ENCODE peak calls at places on chromosomes 12 and 14, in eight cellular contexts. Y is OCI-LY7, G is heart left ventricle, A is psoas muscle, M is hepatocyte, U is mammary epithelial cell, T is IMR-90, E is pancreas. S is an unnamed sample.

GRCh38 chr14:23646648-23647549 is 10.7 kb downstream of the DHRS2 start:
- DNase-seq in Y (no peak), G (no peak), A (no peak), M (no peak), U (peak; percentile 54), T (no peak), E (no peak), S (no peak)

GRCh38 chr12:197911-198695 is 15.9 kb downstream of the SLC6A12 start:
- DNase-seq in Y (no peak), G (no peak), A (no peak), M (no peak), U (no peak), T (no peak), E (no peak), S (no peak)

GRCh38 chr14:67971627-67972625 is 152.3 kb downstream of the RAD51B start:
- DNase-seq in Y (no peak), G (no peak), A (no peak), M (no peak), U (peak; percentile 50), T (peak; percentile 37), E (no peak), S (no peak)

GRCh38 chr12:29794869-29795268 is 11.1 kb upstream of the TMTC1 start:
- DNase-seq in Y (no peak), G (no peak), A (no peak), M (no peak), U (no peak), T (no peak), E (no peak), S (no peak)

GRCh38 chr12:48446372-48446771 is 26.0 kb upstream of the ANP32D start:
- DNase-seq in Y (no peak), G (peak; percentile 22), A (no peak), M (no peak), U (peak; percentile 6), T (no peak), E (no peak), S (no peak)

GRCh38 chr14:95026851-95027463 is 130.4 kb downstream of the DICER1 start:
- DNase-seq in Y (no peak), G (no peak), A (no peak), M (no peak), U (no peak), T (no peak), E (peak; percentile 17), S (no peak)

GRCh38 chr12:84701966-84702365 is 210.6 kb downstream of the SLC6A15 start:
- DNase-seq in Y (no peak), G (no peak), A (no peak), M (no peak), U (peak; percentile 10), T (peak; percentile 9), E (no peak), S (no peak)

GRCh38 chr12:64682572-64683277 is 72.4 kb downstream of the RASSF3 start:
- DNase-seq in Y (no peak), G (peak; percentile 79), A (no peak), M (peak; percentile 76), U (no peak), T (peak; percentile 93), E (no peak), S (peak; percentile 50)

GRCh38 chr12:84911331-84912190 is 1.0 kb downstream of the SLC6A15 start:
- DNase-seq in Y (no peak), G (no peak), A (no peak), M (peak; percentile 72), U (peak; percentile 87), T (peak; percentile 56), E (peak; percentile 30), S (no peak)

GRCh38 chr12:42933461-42934081 is 344.0 kb upstream of the PRICKLE1 start:
- DNase-seq in Y (no peak), G (no peak), A (no peak), M (peak; percentile 17), U (no peak), T (no peak), E (no peak), S (no peak)

GRCh38 chr12:78293039-78293686 is 462.5 kb downstream of the NAV3 start:
- DNase-seq in Y (no peak), G (no peak), A (no peak), M (peak; percentile 28), U (peak; percentile 12), T (peak; percentile 28), E (no peak), S (no peak)

GRCh38 chr12:92570056-92570753 is 132.6 kb upstream of the PLEKHG7 start:
- DNase-seq in Y (peak; percentile 85), G (no peak), A (no peak), M (peak; percentile 85), U (peak; percentile 80), T (peak; percentile 86), E (no peak), S (no peak)

GRCh38 chr14:66237701-66238100 is 248.5 kb upstream of the CCDC196 start:
- DNase-seq in Y (no peak), G (no peak), A (no peak), M (no peak), U (no peak), T (no peak), E (no peak), S (no peak)

GRCh38 chr12:130014485-130014807 is 110.6 kb upstream of the TMEM132D start:
- DNase-seq in Y (no peak), G (no peak), A (no peak), M (peak; percentile 29), U (no peak), T (no peak), E (no peak), S (no peak)

GRCh38 chr14:30283822-30284446 is 275.0 kb upstream of the G2E3 start:
- DNase-seq in Y (peak; percentile 25), G (no peak), A (no peak), M (peak; percentile 48), U (peak; percentile 42), T (peak; percentile 53), E (no peak), S (no peak)

GRCh38 chr12:132539016-132539773 is 49.2 kb downstream of the FBRSL1 start:
- DNase-seq in Y (no peak), G (no peak), A (no peak), M (no peak), U (no peak), T (no peak), E (no peak), S (no peak)

GRCh38 chr14:67359319-67359774 is 257 bp downstream of the ATP6V1D start:
- DNase-seq in Y (no peak), G (peak; percentile 51), A (peak; percentile 34), M (peak; percentile 66), U (no peak), T (peak; percentile 63), E (peak; percentile 44), S (peak; percentile 25)

GRCh38 chr14:72129283-72129682 is 197.1 kb downstream of the RGS6 start:
- DNase-seq in Y (no peak), G (no peak), A (no peak), M (no peak), U (no peak), T (no peak), E (no peak), S (no peak)
- H3K4me3 ChIP-seq in Y (no peak overlapping the region), G (no peak overlapping the region), A (no peak overlapping the region), M (no peak overlapping the region), U (no peak overlapping the region), T (no peak overlapping the region), E (no peak overlapping the region), S (no peak overlapping the region)

DNA sequence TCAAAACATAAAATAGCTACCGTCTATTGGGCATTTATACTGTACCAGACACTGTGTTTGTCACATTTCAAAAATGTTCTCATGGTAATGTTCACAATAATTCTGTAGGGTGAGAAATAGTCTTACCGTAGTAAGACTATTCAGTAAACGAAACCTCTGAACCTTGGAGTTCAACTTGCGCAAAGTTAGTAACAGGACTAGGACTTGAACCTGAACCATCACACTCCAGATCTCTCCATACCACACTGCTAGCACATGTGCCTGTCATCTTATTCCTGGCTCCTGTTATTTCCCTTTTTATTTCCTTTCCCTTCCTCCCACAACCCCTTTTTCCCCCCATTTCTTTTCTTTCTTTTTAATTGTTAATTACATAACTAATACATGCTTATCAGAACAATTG is 65.4 kb downstream of the PLEKHA5 start:
- DNase-seq in Y (no peak), G (no peak), A (no peak), M (no peak), U (no peak), T (no peak), E (no peak), S (no peak)
- H3K9me3 ChIP-seq in Y (no peaks in the 10 kb centered on the region), G (no peaks in the 10 kb centered on the region), A (no peaks in the 10 kb centered on the region), M (no peaks in the 10 kb centered on the region), U (no peaks in the 10 kb centered on the region), T (no peaks in the 10 kb centered on the region), E (no peaks in the 10 kb centered on the region), S (no peaks in the 10 kb centered on the region)

DNA sequence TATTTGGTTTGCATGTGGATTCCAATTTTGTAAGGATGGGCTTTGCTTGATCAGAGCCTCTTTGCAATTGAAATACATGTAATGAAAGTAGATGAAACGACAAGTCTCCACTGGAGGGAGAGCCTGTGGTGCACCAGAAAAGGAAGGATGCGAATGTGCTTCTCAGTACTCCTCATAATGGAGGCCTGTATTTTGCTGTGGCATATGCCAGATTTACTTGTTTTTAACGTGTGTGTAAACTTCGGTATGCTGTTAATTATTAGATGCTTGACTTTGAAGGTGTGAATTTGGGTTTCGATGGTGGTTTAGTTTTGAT is 2.8 kb downstream of the DYRK2 start:
- DNase-seq in Y (peak; percentile 64), G (no peak), A (no peak), M (peak; percentile 23), U (peak; percentile 23), T (peak; percentile 59), E (no peak), S (no peak)
- TF ChIP-seq CTCF in Y (peak; percentile 66), G (no peak), A (peak; percentile 33), M (peak; percentile 39), U (peak; percentile 29), T (peak; percentile 42), E (no peak), S (peak; percentile 52)

GRCh38 chr12:53955776-53956250 is 1.1 kb downstream of the HOXC12 start:
- DNase-seq in Y (no peak), G (no peak), A (no peak), M (no peak), U (no peak), T (no peak), E (no peak), S (no peak)
- H3K4me3 ChIP-seq in Y (no peak overlapping the region), G (no peak overlapping the region), A (no peak overlapping the region), M (no peak overlapping the region), U (no peak overlapping the region), T (no peak overlapping the region), E (no peak overlapping the region), S (no peak overlapping the region)

DNA sequence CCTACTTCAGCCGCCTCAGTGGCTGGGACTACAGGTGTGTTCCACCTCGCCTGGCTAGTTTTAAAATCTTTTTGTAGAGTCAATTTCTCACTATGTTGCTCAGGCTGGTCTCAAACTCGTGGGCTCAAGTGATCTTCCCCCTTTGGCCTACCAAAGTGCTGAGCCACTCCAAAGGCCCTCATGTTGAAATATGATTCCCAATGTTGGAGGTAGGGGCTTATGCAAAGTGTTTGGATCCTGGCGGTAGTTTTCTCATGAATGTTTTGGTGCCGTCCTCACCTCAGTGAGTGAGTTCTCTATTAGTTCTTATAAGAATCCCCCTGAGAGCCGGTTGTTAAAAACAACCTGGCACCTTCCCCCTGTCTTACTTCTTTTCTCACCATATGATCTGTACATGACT is 784.6 kb downstream of the TMTC2 start:
- DNase-seq in Y (no peak), G (no peak), A (no peak), M (no peak), U (no peak), T (no peak), E (no peak), S (no peak)
- H3K9me3 ChIP-seq in Y (no peaks in the 10 kb centered on the region), G (no peaks in the 10 kb centered on the region), A (no peaks in the 10 kb centered on the region), M (no peaks in the 10 kb centered on the region), U (no peaks in the 10 kb centered on the region), T (no peaks in the 10 kb centered on the region), E (no peaks in the 10 kb centered on the region), S (no peaks in the 10 kb centered on the region)